ENCODE peak calls at places on chromosomes 12 and 14, in nine cellular contexts. K, G, T, M, Z, C, Y, W and R are unnamed samples.

GRCh38 chr14:88987516-88987915 is 163.1 kb downstream of the TTC8 start:
- DNase-seq in K (no peak), G (no peak), T (no peak), M (no peak), Z (peak), C (no peak), Y (no peak), W (no peak), R (no peak)

GRCh38 chr14:38129705-38130104 is 78.0 kb upstream of the SSTR1 start:
- DNase-seq in K (no peak), G (no peak), T (no peak), M (no peak), Z (no peak), C (no peak), Y (no peak), W (no peak), R (no peak)

GRCh38 chr14:103056322-103057027 is 874 bp downstream of the CDC42BPB start:
- DNase-seq in K (peak), G (peak), T (no peak), M (peak), Z (peak), C (no peak), Y (peak), W (peak), R (peak)

GRCh38 chr12:63844391-63845341 is at the start of gene SRGAP1:
- DNase-seq in K (peak), G (no peak), T (no peak), M (peak), Z (peak), C (no peak), Y (peak), W (peak), R (peak)

GRCh38 chr12:47954467-47955045 is 8.8 kb upstream of the TMEM106C start:
- DNase-seq in K (no peak), G (no peak), T (no peak), M (no peak), Z (no peak), C (no peak), Y (no peak), W (no peak), R (no peak)

GRCh38 chr12:53190108-53190729 is 9.5 kb upstream of the CSAD start:
- DNase-seq in K (peak), G (peak), T (no peak), M (peak), Z (peak), C (peak), Y (peak), W (peak), R (peak)

GRCh38 chr12:724194-724855 is 28.1 kb upstream of the WNK1 start:
- DNase-seq in K (peak), G (no peak), T (no peak), M (no peak), Z (peak), C (peak), Y (no peak), W (no peak), R (no peak)

GRCh38 chr12:92605621-92606170 is 97.1 kb upstream of the PLEKHG7 start:
- DNase-seq in K (no peak), G (no peak), T (no peak), M (no peak), Z (no peak), C (no peak), Y (no peak), W (no peak), R (no peak)

GRCh38 chr14:63290741-63291286 is 27.9 kb downstream of the GPHB5 start:
- DNase-seq in K (no peak), G (no peak), T (no peak), M (no peak), Z (no peak), C (no peak), Y (no peak), W (no peak), R (no peak)

GRCh38 chr12:64946132-64946829 is 121.8 kb downstream of the TBC1D30 start:
- DNase-seq in K (no peak), G (no peak), T (no peak), M (peak), Z (no peak), C (no peak), Y (no peak), W (no peak), R (peak)

GRCh38 chr12:12121022-12121421 is 50.3 kb downstream of the BCL2L14 start:
- DNase-seq in K (no peak), G (no peak), T (no peak), M (no peak), Z (no peak), C (no peak), Y (no peak), W (no peak), R (no peak)

GRCh38 chr14:98704441-98704840 is 567.6 kb downstream of the BCL11B start:
- DNase-seq in K (peak), G (no peak), T (no peak), M (no peak), Z (no peak), C (peak), Y (no peak), W (no peak), R (no peak)

GRCh38 chr14:67999290-67999689 is 179.7 kb downstream of the RAD51B start:
- DNase-seq in K (no peak), G (no peak), T (no peak), M (peak), Z (no peak), C (no peak), Y (no peak), W (no peak), R (no peak)

GRCh38 chr12:6374028-6374780 is 1.2 kb downstream of the SCNN1A start:
- DNase-seq in K (no peak), G (peak), T (no peak), M (no peak), Z (no peak), C (no peak), Y (no peak), W (peak), R (no peak)

GRCh38 chr12:57727758-57728395 is 10.7 kb downstream of the AGAP2 start:
- DNase-seq in K (no peak), G (no peak), T (no peak), M (no peak), Z (no peak), C (no peak), Y (no peak), W (no peak), R (no peak)

GRCh38 chr12:109160433-109160832 is 44.0 kb downstream of the ACACB start:
- DNase-seq in K (no peak), G (no peak), T (no peak), M (no peak), Z (no peak), C (no peak), Y (no peak), W (no peak), R (peak)

GRCh38 chr14:50769893-50770500 is 61.0 kb downstream of the NIN start:
- DNase-seq in K (no peak), G (no peak), T (no peak), M (no peak), Z (no peak), C (no peak), Y (no peak), W (no peak), R (no peak)

GRCh38 chr12:59382678-59383425 is 213.0 kb upstream of the SLC16A7 start:
- DNase-seq in K (no peak), G (no peak), T (no peak), M (no peak), Z (no peak), C (no peak), Y (no peak), W (no peak), R (no peak)

GRCh38 chr14:102897299-102898027 is 25.0 kb upstream of the AMN start:
- DNase-seq in K (no peak), G (no peak), T (no peak), M (no peak), Z (no peak), C (no peak), Y (no peak), W (no peak), R (no peak)

GRCh38 chr14:93788307-93788556 is at the start of gene PRIMA1:
- DNase-seq in K (no peak), G (no peak), T (no peak), M (no peak), Z (no peak), C (no peak), Y (peak), W (no peak), R (no peak)

GRCh38 chr12:66107451-66107915 is 23.1 kb downstream of the LLPH start:
- DNase-seq in K (peak), G (peak), T (no peak), M (peak), Z (peak), C (peak), Y (peak), W (peak), R (no peak)

GRCh38 chr14:38248629-38249028 is 7.3 kb downstream of the CLEC14A start:
- DNase-seq in K (no peak), G (no peak), T (no peak), M (no peak), Z (no peak), C (no peak), Y (no peak), W (no peak), R (no peak)

GRCh38 chr12:11026118-11026517 is 3.7 kb upstream of the TAS2R19 start:
- DNase-seq in K (no peak), G (no peak), T (no peak), M (no peak), Z (no peak), C (no peak), Y (no peak), W (no peak), R (no peak)

GRCh38 chr14:68685419-68686211 is 107.3 kb downstream of the ZFP36L1 start:
- DNase-seq in K (peak), G (no peak), T (no peak), M (no peak), Z (peak), C (peak), Y (no peak), W (no peak), R (no peak)

GRCh38 chr12:44405267-44405666 is 470.8 kb downstream of the NELL2 start:
- DNase-seq in K (no peak), G (no peak), T (no peak), M (no peak), Z (no peak), C (no peak), Y (no peak), W (no peak), R (no peak)

GRCh38 chr14:41302776-41303175 is 303.9 kb upstream of the LRFN5 start:
- DNase-seq in K (no peak), G (no peak), T (no peak), M (no peak), Z (no peak), C (no peak), Y (no peak), W (peak), R (no peak)

GRCh38 chr12:65171870-65172269 is 2.5 kb downstream of the LEMD3 start:
- DNase-seq in K (peak), G (no peak), T (no peak), M (no peak), Z (no peak), C (no peak), Y (no peak), W (no peak), R (no peak)

GRCh38 chr14:65658202-65658601 is 245.7 kb downstream of the FUT8 start:
- DNase-seq in K (no peak), G (no peak), T (no peak), M (no peak), Z (no peak), C (no peak), Y (no peak), W (no peak), R (no peak)

GRCh38 chr12:91119089-91119488 is 7.8 kb upstream of the LUM start:
- DNase-seq in K (no peak), G (no peak), T (no peak), M (no peak), Z (no peak), C (no peak), Y (no peak), W (no peak), R (no peak)

GRCh38 chr12:113221181-113221996 is at the start of gene TPCN1:
- DNase-seq in K (peak), G (peak), T (peak), M (peak), Z (peak), C (peak), Y (peak), W (peak), R (peak)

GRCh38 chr14:103126873-103127304 is 3.6 kb downstream of the TNFAIP2 start:
- DNase-seq in K (no peak), G (peak), T (no peak), M (no peak), Z (no peak), C (no peak), Y (peak), W (peak), R (peak)

GRCh38 chr14:54125109-54125508 is 168.5 kb upstream of the BMP4 start:
- DNase-seq in K (no peak), G (no peak), T (no peak), M (no peak), Z (no peak), C (no peak), Y (no peak), W (no peak), R (no peak)

GRCh38 chr14:65838565-65838964 is 426.0 kb downstream of the FUT8 start:
- DNase-seq in K (no peak), G (no peak), T (no peak), M (no peak), Z (no peak), C (no peak), Y (no peak), W (no peak), R (no peak)

GRCh38 chr14:91744068-91744480 is 12.2 kb upstream of the CATSPERB start:
- DNase-seq in K (no peak), G (no peak), T (no peak), M (no peak), Z (peak), C (no peak), Y (no peak), W (no peak), R (no peak)

GRCh38 chr12:123531091-123531490 is 2.4 kb downstream of the RILPL1 start:
- DNase-seq in K (no peak), G (no peak), T (no peak), M (no peak), Z (no peak), C (no peak), Y (peak), W (no peak), R (peak)

GRCh38 chr14:23640524-23641141 is 4.5 kb downstream of the DHRS2 start:
- DNase-seq in K (no peak), G (no peak), T (no peak), M (peak), Z (peak), C (no peak), Y (peak), W (peak), R (peak)